ENCODE peak calls at places on chromosomes 12 and 14, in four cellular contexts. D is psoas muscle, K is choroid plexus epithelial cell, L is fibroblast of pulmonary artery. R is an unnamed sample.

GRCh38 chr14:55097894-55098560 is 31.0 kb upstream of the LGALS3 start:
- DNase-seq in D (no peak), K (no peak), L (no peak), R (no peak)

GRCh38 chr12:79006306-79006705 is 141.7 kb downstream of the SYT1 start:
- DNase-seq in D (no peak), K (peak; percentile 50), L (peak; percentile 28), R (no peak)

GRCh38 chr14:50675597-50675996 is 7.5 kb upstream of the SAV1 start:
- DNase-seq in D (no peak), K (no peak), L (no peak), R (no peak)

GRCh38 chr12:42985506-42985905 is 396.0 kb upstream of the PRICKLE1 start:
- DNase-seq in D (no peak), K (peak; percentile 50), L (peak; percentile 11), R (peak; percentile 13)

GRCh38 chr12:51980051-51980808 is 26.5 kb upstream of the TAMALIN start:
- DNase-seq in D (peak; percentile 74), K (peak; percentile 82), L (peak; percentile 81), R (peak; percentile 61)

GRCh38 chr12:67921286-67921685 is 68.0 kb upstream of the IFNG-AS1 start:
- DNase-seq in D (no peak), K (no peak), L (no peak), R (no peak)

GRCh38 chr14:75861161-75861621 is 120.6 kb downstream of the TGFB3 start:
- DNase-seq in D (no peak), K (peak; percentile 81), L (peak; percentile 92), R (no peak)

GRCh38 chr12:64180951-64181350 is 41.1 kb downstream of the KICS2 start:
- DNase-seq in D (no peak), K (peak; percentile 61), L (peak; percentile 62), R (no peak)

GRCh38 chr12:12885060-12885792 is 6.1 kb upstream of the GPRC5A start:
- DNase-seq in D (no peak), K (peak; percentile 57), L (no peak), R (no peak)

GRCh38 chr14:61569783-61570182 is 125.5 kb upstream of the HIF1A start:
- DNase-seq in D (peak; percentile 65), K (peak; percentile 75), L (peak; percentile 99), R (no peak)

GRCh38 chr12:41293011-41293410 is 104.9 kb downstream of the PDZRN4 start:
- DNase-seq in D (no peak), K (no peak), L (no peak), R (no peak)

GRCh38 chr12:110705309-110705708 is 16.4 kb upstream of the HVCN1 start:
- DNase-seq in D (no peak), K (no peak), L (no peak), R (no peak)

GRCh38 chr12:47360771-47361388 is 281.1 kb upstream of the AMIGO2 start:
- DNase-seq in D (no peak), K (peak; percentile 41), L (peak; percentile 31), R (peak; percentile 36)

GRCh38 chr14:71206766-71207371 is 299.6 kb downstream of the PCNX1 start:
- DNase-seq in D (no peak), K (peak; percentile 80), L (peak; percentile 91), R (no peak)

GRCh38 chr12:11762723-11763326 is 113.4 kb downstream of the ETV6 start:
- DNase-seq in D (no peak), K (no peak), L (no peak), R (no peak)

GRCh38 chr12:65731771-65732170 is 92.5 kb upstream of the HMGA2 start:
- DNase-seq in D (no peak), K (no peak), L (no peak), R (no peak)

GRCh38 chr14:68598621-68599447 is 194.0 kb downstream of the ZFP36L1 start:
- DNase-seq in D (peak; percentile 71), K (peak; percentile 95), L (peak; percentile 98), R (peak; percentile 57)

GRCh38 chr14:41609704-41610183 is 3.1 kb downstream of the LRFN5 start:
- DNase-seq in D (peak; percentile 64), K (peak; percentile 59), L (peak; percentile 79), R (peak; percentile 65)

GRCh38 chr12:80627773-80628172 is 79.7 kb upstream of the MYF6 start:
- DNase-seq in D (no peak), K (peak; percentile 79), L (peak; percentile 88), R (no peak)

GRCh38 chr12:22262309-22262708 is 72.2 kb downstream of the ST8SIA1 start:
- DNase-seq in D (no peak), K (no peak), L (no peak), R (no peak)

GRCh38 chr12:25438638-25439037 is 114.4 kb downstream of the LMNTD1 start:
- DNase-seq in D (no peak), K (peak; percentile 70), L (peak; percentile 18), R (no peak)

GRCh38 chr12:8036366-8036765 is 3.9 kb downstream of the FOXJ2 start:
- DNase-seq in D (peak; percentile 80), K (no peak), L (no peak), R (no peak)

GRCh38 chr12:132276720-132277373 is 52.5 kb downstream of the GALNT9 start:
- DNase-seq in D (no peak), K (no peak), L (no peak), R (no peak)

GRCh38 chr14:56561586-56561985 is 18.0 kb upstream of the TMEM260 start:
- DNase-seq in D (no peak), K (no peak), L (no peak), R (no peak)

GRCh38 chr12:118136559-118137003 is 657 bp downstream of the PEBP1 start:
- DNase-seq in D (peak; percentile 74), K (peak; percentile 34), L (peak; percentile 44), R (peak; percentile 30)

GRCh38 chr12:28611115-28611435 is 420.8 kb downstream of the CCDC91 start:
- DNase-seq in D (no peak), K (peak; percentile 95), L (peak; percentile 90), R (no peak)

GRCh38 chr12:79765157-79765556 is 74.4 kb upstream of the PAWR start:
- DNase-seq in D (no peak), K (no peak), L (no peak), R (no peak)

GRCh38 chr14:106268013-106268727 is 741.8 kb downstream of the TMEM121 start:
- DNase-seq in D (no peak), K (no peak), L (no peak), R (no peak)

GRCh38 chr14:58193542-58193941 is 6.4 kb upstream of the ACTR10 start:
- DNase-seq in D (no peak), K (no peak), L (no peak), R (no peak)

DNA sequence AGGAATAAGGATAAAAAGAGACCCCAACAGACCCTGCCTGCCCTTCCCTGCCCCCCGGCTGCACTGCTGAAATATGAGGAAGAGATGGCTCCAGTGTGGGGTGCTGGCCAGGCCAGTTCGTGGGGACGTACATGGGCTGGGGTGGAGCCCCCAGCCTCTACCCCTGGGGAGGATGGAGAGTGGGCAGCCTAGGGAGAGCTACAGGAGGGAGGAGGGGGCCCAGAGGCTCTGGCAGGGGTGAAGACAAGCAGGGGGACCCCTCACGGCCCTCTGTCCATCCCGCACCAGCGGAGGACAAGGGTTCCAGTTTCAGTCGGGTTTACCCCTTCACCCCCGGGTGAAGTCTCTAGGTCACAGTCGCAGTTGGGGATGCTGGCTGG is 11.0 kb upstream of the RPLP0 start:
- DNase-seq in D (no peak), K (no peak), L (no peak), R (no peak)
- TF ChIP-seq CTCF in D (no peak), K (no peak), L (no peak), R (no peak)

GRCh38 chr12:56040963-56041578 is 647 bp upstream of the RPS26 start:
- DNase-seq in D (no peak), K (no peak), L (no peak), R (no peak)
- TF ChIP-seq CTCF in D (no peak), K (no peak), L (no peak), R (no peak)

GRCh38 chr12:13905795-13906194 is 75.6 kb downstream of the GRIN2B start:
- DNase-seq in D (no peak), K (no peak), L (no peak), R (no peak)
- TF ChIP-seq CTCF in D (no peak), K (no peak), L (no peak), R (no peak)

GRCh38 chr12:546920-547845 is 87.4 kb downstream of the B4GALNT3 start:
- DNase-seq in D (peak; percentile 83), K (peak; percentile 51), L (peak; percentile 59), R (peak; percentile 87)
- TF ChIP-seq CTCF in D (peak; percentile 98), K (peak; percentile 94), L (peak; percentile 86), R (peak; percentile 99)

GRCh38 chr12:2364566-2365165 is 311.9 kb downstream of the CACNA1C start:
- DNase-seq in D (no peak), K (no peak), L (no peak), R (no peak)
- TF ChIP-seq CTCF in D (no peak), K (no peak), L (no peak), R (no peak)